ENCODE peak calls at places on chromosomes 1 and 21, in four cellular contexts. B, I, A and C are unnamed samples.

GRCh38 chr1:184416476-184416875 is 29.6 kb downstream of the C1orf21 start:
- DNase-seq in I (no peak), A (no peak), B (no peak), C (no peak)

GRCh38 chr1:36966242-36966641 is 68.1 kb downstream of the GRIK3 start:
- DNase-seq in A (peak; percentile 58), I (no peak), B (no peak), C (no peak)

GRCh38 chr1:193283026-193283425 is 96.6 kb upstream of the B3GALT2 start:
- DNase-seq in I (no peak), A (no peak), B (no peak), C (no peak)

GRCh38 chr21:37734846-37735245 is 181.4 kb downstream of the KCNJ6 start:
- DNase-seq in A (no peak), B (no peak), I (no peak), C (no peak)

GRCh38 chr1:168621356-168621755 is 45.0 kb downstream of the XCL1 start:
- DNase-seq in B (no peak), I (peak; percentile 57), A (no peak), C (no peak)

GRCh38 chr1:167856711-167857418 is 57.1 kb downstream of the ADCY10 start:
- DNase-seq in A (no peak), B (no peak), I (no peak), C (no peak)

GRCh38 chr21:44365251-44365966 is 12.0 kb downstream of the TRPM2 start:
- DNase-seq in I (no peak), B (no peak), A (no peak), C (no peak)

GRCh38 chr1:119613769-119614358 is 34.2 kb downstream of the ZNF697 start:
- DNase-seq in A (peak; percentile 95), I (peak; percentile 96), B (peak; percentile 68), C (peak; percentile 82)

GRCh38 chr1:208215393-208215792 is 28.8 kb downstream of the PLXNA2 start:
- DNase-seq in I (no peak), A (no peak), B (no peak), C (no peak)

GRCh38 chr1:209755926-209756607 is at the start of gene TRAF3IP3:
- DNase-seq in B (no peak), A (no peak), I (no peak), C (no peak)

GRCh38 chr1:53158900-53159299 is 16.5 kb upstream of the SLC1A7 start:
- DNase-seq in B (no peak), I (peak; percentile 34), A (no peak), C (no peak)

GRCh38 chr1:110749960-110750359 is 75.2 kb upstream of the KCNA3 start:
- DNase-seq in B (no peak), A (no peak), I (no peak), C (no peak)

GRCh38 chr1:19369396-19370090 is 57.4 kb downstream of the SLC66A1 start:
- DNase-seq in B (no peak), I (no peak), A (no peak), C (no peak)

GRCh38 chr1:69858534-69858933 is 290.8 kb downstream of the LRRC7 start:
- DNase-seq in A (no peak), I (no peak), B (no peak), C (no peak)

GRCh38 chr21:21439761-21440160 is 441.6 kb downstream of the NCAM2 start:
- DNase-seq in A (no peak), I (no peak), B (no peak), C (no peak)

GRCh38 chr1:201125019-201125418 is 2.0 kb downstream of the ASCL5 start:
- DNase-seq in I (no peak), A (no peak), B (no peak), C (no peak)

GRCh38 chr1:8625981-8626898 is 191.2 kb downstream of the RERE start:
- DNase-seq in I (no peak), A (no peak), B (no peak), C (no peak)

GRCh38 chr1:203548917-203549708 is 55.2 kb downstream of the OPTC start:
- DNase-seq in A (no peak), B (no peak), I (no peak), C (no peak)

GRCh38 chr1:186605762-186606350 is 74.4 kb downstream of the PTGS2 start:
- DNase-seq in B (no peak), I (no peak), A (peak; percentile 58), C (no peak)

GRCh38 chr1:17903386-17903785 is 148.3 kb downstream of the ACTL8 start:
- DNase-seq in B (no peak), A (no peak), I (no peak), C (no peak)

GRCh38 chr1:9475061-9475627 is 64.1 kb upstream of the SLC25A33 start:
- DNase-seq in I (no peak), B (no peak), A (no peak), C (no peak)

GRCh38 chr1:40783001-40783905 is at the start of gene KCNQ4:
- DNase-seq in I (no peak), A (peak; percentile 31), B (no peak), C (no peak)

GRCh38 chr1:165874643-165875042 is 47.2 kb downstream of the UCK2 start:
- DNase-seq in A (no peak), I (no peak), B (no peak), C (no peak)

GRCh38 chr1:85201340-85202091 is 700 bp upstream of the SYDE2 start:
- DNase-seq in B (peak; percentile 81), I (no peak), A (peak; percentile 78), C (peak; percentile 40)

GRCh38 chr1:158329807-158330206 is 1.5 kb downstream of the CD1B start:
- DNase-seq in B (no peak), A (no peak), I (no peak), C (no peak)
- TF ChIP-seq CTCF in B (no peak), A (no peak), I (no peak), C (no peak)

DNA sequence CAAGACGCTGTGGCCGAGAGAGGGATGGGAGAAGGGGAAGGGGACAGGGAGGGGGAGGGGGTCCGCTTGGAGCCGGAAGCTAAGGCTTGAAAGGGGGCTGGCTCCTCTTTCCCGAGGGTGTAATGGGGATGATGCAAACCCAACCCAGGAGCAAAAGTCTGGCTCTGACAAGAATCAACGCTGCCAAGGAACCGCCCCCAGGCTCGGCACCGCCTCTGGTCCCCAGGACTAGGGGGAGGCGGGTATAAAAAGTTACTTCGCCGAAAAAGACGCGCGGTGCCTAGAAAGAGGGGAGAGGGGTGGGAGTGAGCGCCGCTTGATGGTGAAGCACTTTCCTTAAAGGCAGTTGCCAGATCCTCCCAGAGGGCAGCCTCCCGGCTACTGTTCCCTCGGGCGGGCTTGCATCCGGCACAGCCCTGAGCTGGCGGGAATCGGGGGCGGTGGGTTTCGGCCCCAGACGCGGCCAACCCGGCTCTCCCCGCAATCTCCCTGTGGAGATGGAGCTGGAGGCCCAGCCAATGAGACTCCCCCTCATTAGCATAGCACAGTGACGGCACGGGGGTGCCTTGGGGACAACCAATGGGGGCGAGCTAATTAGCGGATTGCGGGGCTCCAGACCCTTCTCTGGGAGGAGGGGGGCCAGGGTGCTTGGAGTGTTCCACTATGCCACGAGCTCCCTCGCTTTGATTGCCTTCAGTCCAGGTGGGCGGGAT is at the start of gene KCNT2:
- DNase-seq in B (peak; percentile 69), I (no peak), A (peak; percentile 81), C (no peak)
- TF ChIP-seq CTCF in B (no peak), I (no peak), A (no peak), C (no peak)

GRCh38 chr1:96845464-96845863 is 123.9 kb downstream of the PTBP2 start:
- DNase-seq in A (peak; percentile 51), I (no peak), B (no peak), C (no peak)

GRCh38 chr1:96840396-96840795 is 118.8 kb downstream of the PTBP2 start:
- DNase-seq in B (no peak), A (no peak), I (no peak), C (no peak)

GRCh38 chr1:96843601-96844000 is 122.0 kb downstream of the PTBP2 start:
- DNase-seq in B (no peak), I (no peak), A (no peak), C (no peak)

GRCh38 chr1:96843196-96843595 is 121.6 kb downstream of the PTBP2 start:
- DNase-seq in I (no peak), A (no peak), B (no peak), C (no peak)

GRCh38 chr1:96842215-96842614 is 120.6 kb downstream of the PTBP2 start:
- DNase-seq in B (no peak), I (no peak), A (no peak), C (no peak)
- TF ChIP-seq CTCF in B (no peak), I (peak; percentile 5), A (no peak), C (no peak)

GRCh38 chr1:44237721-44238457 is 24.6 kb downstream of the DMAP1 start:
- DNase-seq in I (no peak), B (peak; percentile 76), A (peak; percentile 76), C (no peak)

GRCh38 chr1:44240802-44241671 is 27.8 kb downstream of the DMAP1 start:
- DNase-seq in I (no peak), A (no peak), B (no peak), C (no peak)

GRCh38 chr1:44238651-44239050 is 25.4 kb downstream of the DMAP1 start:
- DNase-seq in B (no peak), I (no peak), A (no peak), C (no peak)

GRCh38 chr1:44239961-44240371 is 26.7 kb downstream of the DMAP1 start:
- DNase-seq in B (no peak), A (no peak), I (no peak), C (no peak)

DNA sequence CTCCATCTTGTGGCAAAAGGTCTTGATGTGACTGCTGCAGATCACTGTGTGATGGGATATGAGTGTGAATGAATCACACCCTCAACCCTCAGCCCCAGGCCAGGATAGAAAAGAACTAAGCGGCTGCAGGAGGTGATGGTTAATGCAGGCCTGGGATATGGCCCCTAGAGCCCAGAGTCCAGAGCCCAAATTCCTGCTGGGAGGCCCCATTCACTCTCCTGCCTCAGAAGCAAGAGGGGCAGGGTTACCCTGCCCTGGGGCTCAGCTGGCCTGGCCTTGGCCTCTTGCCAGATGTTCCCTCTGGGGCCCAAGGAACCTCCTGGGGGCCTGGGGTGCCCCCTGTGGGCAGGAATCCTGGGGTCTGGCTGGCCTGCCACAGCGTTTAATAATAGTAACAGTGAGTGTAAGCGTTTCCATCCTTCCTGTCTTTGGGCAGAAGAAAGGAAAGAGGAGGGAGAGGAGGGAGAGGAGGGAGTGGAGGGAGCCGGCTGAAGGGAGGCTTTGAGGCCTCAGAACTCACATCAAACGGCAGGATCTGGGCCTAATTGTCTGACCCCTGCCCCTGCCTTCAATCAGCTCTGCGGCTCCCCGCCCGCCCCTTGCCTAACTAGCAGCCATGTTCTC is 26.2 kb downstream of the DMAP1 start:
- DNase-seq in B (no peak), I (no peak), A (peak; percentile 44), C (no peak)
- TF ChIP-seq CTCF in B (no peak), I (peak; percentile 40), A (no peak), C (no peak)

GRCh38 chr1:235746245-235746644 is 96.7 kb upstream of the GNG4 start:
- DNase-seq in I (no peak), A (no peak), B (no peak), C (no peak)
- TF ChIP-seq CTCF in I (no peak), A (no peak), B (no peak), C (no peak)

GRCh38 chr1:247332215-247332900 is 691 bp upstream of the ZNF496 start:
- DNase-seq in B (no peak), A (peak; percentile 69), I (no peak), C (no peak)
- TF ChIP-seq CTCF in B (no peak), A (no peak), I (no peak), C (no peak)

GRCh38 chr1:233815865-233816264 is 88.6 kb upstream of the SLC35F3 start:
- DNase-seq in I (no peak), A (peak; percentile 15), B (no peak), C (no peak)
- TF ChIP-seq CTCF in I (no peak), A (no peak), B (no peak), C (no peak)

GRCh38 chr1:204837440-204838084 is 33.1 kb upstream of the NFASC start:
- DNase-seq in I (no peak), A (peak; percentile 70), B (peak; percentile 50), C (no peak)
- TF ChIP-seq CTCF in I (peak; percentile 15), A (no peak), B (no peak), C (no peak)

GRCh38 chr1:21157054-21157453 is 19.6 kb downstream of the EIF4G3 start:
- DNase-seq in B (no peak), A (no peak), I (no peak), C (no peak)
- TF ChIP-seq CTCF in B (no peak), A (no peak), I (no peak), C (no peak)